ENCODE peak calls at places on chromosome 10, in five cellular contexts. One of them, this sample, is unnamed.

GRCh38 chr10:124641282-124642075 is 102.7 kb downstream of the FAM53B start:
- DNase-seq in Calu3: no peak
- DNase-seq in dorsolateral prefrontal cortex: no peak
- DNase-seq in coronary artery: no peak
- DNase-seq in adrenal gland: no peak
- DNase-seq in this sample: no peak

GRCh38 chr10:89346264-89346971 is 18.6 kb downstream of the IFIT3 start:
- DNase-seq in Calu3: no peak
- DNase-seq in dorsolateral prefrontal cortex: no peak
- DNase-seq in coronary artery: no peak
- DNase-seq in adrenal gland: no peak
- DNase-seq in this sample: no peak

GRCh38 chr10:102629661-102630614 is 14.3 kb upstream of the TRIM8 start:
- DNase-seq in Calu3: peak
- DNase-seq in dorsolateral prefrontal cortex: no peak
- DNase-seq in coronary artery: no peak
- DNase-seq in adrenal gland: no peak
- DNase-seq in this sample: no peak

GRCh38 chr10:123148414-123149161 is 652 bp downstream of the HMX2 start:
- DNase-seq in Calu3: no peak
- DNase-seq in dorsolateral prefrontal cortex: no peak
- DNase-seq in coronary artery: no peak
- DNase-seq in adrenal gland: no peak
- DNase-seq in this sample: no peak

GRCh38 chr10:75663947-75664664 is 232.7 kb downstream of the LRMDA start:
- DNase-seq in Calu3: no peak
- DNase-seq in dorsolateral prefrontal cortex: no peak
- DNase-seq in coronary artery: no peak
- DNase-seq in adrenal gland: no peak
- DNase-seq in this sample: no peak

GRCh38 chr10:46094931-46095755 is 49.1 kb upstream of the MSMB start:
- DNase-seq in Calu3: no peak
- DNase-seq in dorsolateral prefrontal cortex: no peak
- DNase-seq in coronary artery: peak
- DNase-seq in adrenal gland: no peak
- DNase-seq in this sample: peak

GRCh38 chr10:92027141-92027540 is 103.6 kb downstream of the BTAF1 start:
- DNase-seq in Calu3: no peak
- DNase-seq in dorsolateral prefrontal cortex: no peak
- DNase-seq in coronary artery: no peak
- DNase-seq in adrenal gland: no peak
- DNase-seq in this sample: no peak

GRCh38 chr10:100763043-100763747 is 17.8 kb downstream of the PAX2 start:
- DNase-seq in Calu3: no peak
- DNase-seq in dorsolateral prefrontal cortex: no peak
- DNase-seq in coronary artery: no peak
- DNase-seq in adrenal gland: no peak
- DNase-seq in this sample: no peak

GRCh38 chr10:73646598-73647041 is 5.3 kb upstream of the MYOZ1 start:
- DNase-seq in Calu3: no peak
- DNase-seq in dorsolateral prefrontal cortex: no peak
- DNase-seq in coronary artery: no peak
- DNase-seq in adrenal gland: no peak
- DNase-seq in this sample: no peak

GRCh38 chr10:50625663-50626062 is 1.9 kb upstream of the SGMS1 start:
- DNase-seq in Calu3: no peak
- DNase-seq in dorsolateral prefrontal cortex: no peak
- DNase-seq in coronary artery: no peak
- DNase-seq in adrenal gland: no peak
- DNase-seq in this sample: no peak

GRCh38 chr10:64507869-64508609 is 986.8 kb downstream of the REEP3 start:
- DNase-seq in Calu3: no peak
- DNase-seq in dorsolateral prefrontal cortex: no peak
- DNase-seq in coronary artery: no peak
- DNase-seq in adrenal gland: no peak
- DNase-seq in this sample: no peak

GRCh38 chr10:133100706-133101463 is 13.2 kb downstream of the ADGRA1 start:
- DNase-seq in Calu3: peak
- DNase-seq in dorsolateral prefrontal cortex: no peak
- DNase-seq in coronary artery: no peak
- DNase-seq in adrenal gland: peak
- DNase-seq in this sample: no peak

GRCh38 chr10:27360581-27361172 is 120.1 kb upstream of the ACBD5 start:
- DNase-seq in Calu3: peak
- DNase-seq in dorsolateral prefrontal cortex: peak
- DNase-seq in coronary artery: no peak
- DNase-seq in adrenal gland: peak
- DNase-seq in this sample: peak

GRCh38 chr10:33861833-33862232 is 527.4 kb upstream of the NRP1 start:
- DNase-seq in Calu3: no peak
- DNase-seq in dorsolateral prefrontal cortex: no peak
- DNase-seq in coronary artery: no peak
- DNase-seq in adrenal gland: no peak
- DNase-seq in this sample: no peak

GRCh38 chr10:115030483-115031200 is 62.5 kb upstream of the ATRNL1 start:
- DNase-seq in Calu3: no peak
- DNase-seq in dorsolateral prefrontal cortex: peak
- DNase-seq in coronary artery: no peak
- DNase-seq in adrenal gland: no peak
- DNase-seq in this sample: no peak

GRCh38 chr10:119725550-119726290 is at the start of gene INPP5F:
- DNase-seq in Calu3: peak
- DNase-seq in dorsolateral prefrontal cortex: peak
- DNase-seq in coronary artery: peak
- DNase-seq in adrenal gland: peak
- DNase-seq in this sample: peak

GRCh38 chr10:3093996-3094395 is 26.6 kb downstream of the PFKP start:
- DNase-seq in Calu3: no peak
- DNase-seq in dorsolateral prefrontal cortex: no peak
- DNase-seq in coronary artery: no peak
- DNase-seq in adrenal gland: no peak
- DNase-seq in this sample: no peak

GRCh38 chr10:47189802-47190201 is 110.2 kb upstream of the GDF10 start:
- DNase-seq in Calu3: no peak
- DNase-seq in dorsolateral prefrontal cortex: no peak
- DNase-seq in coronary artery: no peak
- DNase-seq in adrenal gland: no peak
- DNase-seq in this sample: no peak

GRCh38 chr10:68154211-68154497 is 44.9 kb downstream of the MYPN start:
- DNase-seq in Calu3: no peak
- DNase-seq in dorsolateral prefrontal cortex: peak
- DNase-seq in coronary artery: no peak
- DNase-seq in adrenal gland: peak
- DNase-seq in this sample: no peak

GRCh38 chr10:86391236-86391840 is 24.7 kb upstream of the GRID1 start:
- DNase-seq in Calu3: no peak
- DNase-seq in dorsolateral prefrontal cortex: no peak
- DNase-seq in coronary artery: no peak
- DNase-seq in adrenal gland: no peak
- DNase-seq in this sample: peak

GRCh38 chr10:92923416-92923815 is 75.1 kb downstream of the EXOC6 start:
- DNase-seq in Calu3: no peak
- DNase-seq in dorsolateral prefrontal cortex: no peak
- DNase-seq in coronary artery: no peak
- DNase-seq in adrenal gland: no peak
- DNase-seq in this sample: no peak

GRCh38 chr10:69958232-69958902 is 94.3 kb upstream of the MACROH2A2 start:
- DNase-seq in Calu3: peak
- DNase-seq in dorsolateral prefrontal cortex: no peak
- DNase-seq in coronary artery: no peak
- DNase-seq in adrenal gland: peak
- DNase-seq in this sample: no peak

GRCh38 chr10:38146579-38147333 is 52.6 kb downstream of the ZNF37A start:
- DNase-seq in Calu3: no peak
- DNase-seq in dorsolateral prefrontal cortex: no peak
- DNase-seq in coronary artery: no peak
- DNase-seq in adrenal gland: no peak
- DNase-seq in this sample: no peak

GRCh38 chr10:110437761-110438341 is 59.9 kb upstream of the DUSP5 start:
- DNase-seq in Calu3: no peak
- DNase-seq in dorsolateral prefrontal cortex: no peak
- DNase-seq in coronary artery: no peak
- DNase-seq in adrenal gland: no peak
- DNase-seq in this sample: no peak

GRCh38 chr10:80279146-80279545 is 10.3 kb downstream of the MAT1A start:
- DNase-seq in Calu3: no peak
- DNase-seq in dorsolateral prefrontal cortex: no peak
- DNase-seq in coronary artery: no peak
- DNase-seq in adrenal gland: no peak
- DNase-seq in this sample: peak

GRCh38 chr10:821322-821721 is 110.2 kb downstream of the LARP4B start:
- DNase-seq in Calu3: no peak
- DNase-seq in dorsolateral prefrontal cortex: no peak
- DNase-seq in coronary artery: no peak
- DNase-seq in adrenal gland: no peak
- DNase-seq in this sample: no peak

GRCh38 chr10:45809829-45810228 is 37.5 kb downstream of the AGAP4 start:
- DNase-seq in Calu3: no peak
- DNase-seq in dorsolateral prefrontal cortex: no peak
- DNase-seq in coronary artery: no peak
- DNase-seq in adrenal gland: no peak
- DNase-seq in this sample: no peak

GRCh38 chr10:19816420-19817250 is at the start of gene PLXDC2:
- DNase-seq in Calu3: no peak
- DNase-seq in dorsolateral prefrontal cortex: peak
- DNase-seq in coronary artery: peak
- DNase-seq in adrenal gland: peak
- DNase-seq in this sample: no peak

GRCh38 chr10:58712982-58713381 is 200.3 kb downstream of the BICC1 start:
- DNase-seq in Calu3: no peak
- DNase-seq in dorsolateral prefrontal cortex: no peak
- DNase-seq in coronary artery: no peak
- DNase-seq in adrenal gland: no peak
- DNase-seq in this sample: no peak
- TF ChIP-seq CTCF in Calu3: peak
- TF ChIP-seq CTCF in dorsolateral prefrontal cortex: no peak
- TF ChIP-seq CTCF in coronary artery: no peak
- TF ChIP-seq CTCF in adrenal gland: peak
- TF ChIP-seq CTCF in this sample: peak

DNA sequence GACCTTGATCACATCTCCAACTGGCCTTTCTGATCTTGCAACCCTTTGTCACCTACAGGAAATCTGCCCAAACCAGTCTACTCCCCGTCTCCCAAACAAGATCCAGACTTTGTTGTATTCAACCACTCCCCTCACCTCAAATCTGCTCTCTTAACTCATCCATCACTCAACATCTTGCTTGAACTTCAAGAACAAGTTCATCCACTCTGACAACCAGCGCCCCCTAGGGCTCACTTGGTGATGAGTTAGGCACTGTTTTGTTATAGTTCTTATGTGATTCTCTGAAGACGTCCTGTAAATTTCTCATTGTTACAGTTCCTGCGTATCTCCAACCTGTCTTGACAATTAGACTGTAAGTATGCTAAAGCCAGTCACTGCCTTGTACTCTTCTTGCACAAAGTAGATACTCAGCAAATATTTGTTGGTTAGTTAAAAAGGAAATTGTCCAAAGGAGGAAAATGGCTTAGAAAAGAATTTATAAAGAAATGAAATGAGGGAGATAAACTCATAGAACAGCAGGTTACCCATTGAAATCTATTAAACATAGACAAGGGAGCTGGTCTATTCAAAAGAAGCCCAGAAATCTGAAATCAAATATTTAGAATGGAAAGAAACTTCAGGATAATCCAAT is 5.3 kb downstream of the FRMD4A start:
- DNase-seq in Calu3: peak
- DNase-seq in dorsolateral prefrontal cortex: peak
- DNase-seq in coronary artery: no peak
- DNase-seq in adrenal gland: peak
- DNase-seq in this sample: no peak
- TF ChIP-seq CTCF in Calu3: peak
- TF ChIP-seq CTCF in dorsolateral prefrontal cortex: peak
- TF ChIP-seq CTCF in coronary artery: no peak
- TF ChIP-seq CTCF in adrenal gland: peak
- TF ChIP-seq CTCF in this sample: peak

DNA sequence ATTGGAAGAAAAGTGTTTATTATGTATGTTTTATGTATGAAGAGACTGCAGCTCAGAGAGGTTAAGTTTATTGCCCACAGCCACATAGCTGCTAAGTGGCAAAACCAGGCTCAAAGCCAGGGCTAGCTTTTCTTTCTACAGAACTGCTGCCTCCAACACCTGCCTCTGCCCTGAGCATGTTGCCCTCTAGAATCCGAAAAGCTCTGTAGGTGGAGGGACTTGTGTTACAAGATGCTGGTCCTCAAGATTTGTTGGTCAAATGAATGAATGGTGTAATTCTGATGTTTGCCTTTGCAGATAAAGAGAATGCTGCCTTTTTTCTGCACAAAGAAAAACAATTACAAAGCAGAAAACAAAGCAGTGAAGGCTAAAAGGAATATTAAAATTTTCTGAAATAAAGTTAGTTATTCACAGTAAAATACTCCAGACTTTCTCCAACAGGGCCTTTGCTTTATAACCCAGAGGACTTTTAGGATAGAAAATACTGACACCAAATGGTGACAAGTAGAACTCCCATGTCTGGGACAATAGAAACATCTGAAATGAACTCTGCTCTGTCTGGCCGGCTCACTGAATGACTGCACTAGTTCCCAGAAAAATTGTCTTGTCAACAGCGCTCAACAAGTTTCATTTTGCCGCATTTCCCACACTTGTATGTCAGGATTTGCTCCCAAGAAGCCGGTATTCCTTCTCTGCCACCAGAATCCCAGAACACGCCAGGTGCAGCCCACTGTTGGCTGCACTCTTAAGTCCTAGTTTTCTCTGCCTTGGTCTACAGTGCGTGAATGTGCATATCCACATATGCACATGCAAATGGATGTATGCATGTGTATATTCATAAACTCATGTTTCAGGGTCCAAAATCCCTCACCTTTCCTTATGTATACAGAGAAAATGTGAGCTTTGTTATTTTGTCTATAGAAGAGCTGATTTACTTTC is 11.0 kb upstream of the DNTT start:
- DNase-seq in Calu3: no peak
- DNase-seq in dorsolateral prefrontal cortex: no peak
- DNase-seq in coronary artery: no peak
- DNase-seq in adrenal gland: peak
- DNase-seq in this sample: no peak
- TF ChIP-seq CTCF in Calu3: peak
- TF ChIP-seq CTCF in dorsolateral prefrontal cortex: peak
- TF ChIP-seq CTCF in coronary artery: peak
- TF ChIP-seq CTCF in adrenal gland: peak
- TF ChIP-seq CTCF in this sample: peak

GRCh38 chr10:72567884-72568283 is 58.0 kb downstream of the MICU1 start:
- DNase-seq in Calu3: peak
- DNase-seq in dorsolateral prefrontal cortex: no peak
- DNase-seq in coronary artery: no peak
- DNase-seq in adrenal gland: no peak
- DNase-seq in this sample: no peak
- TF ChIP-seq CTCF in Calu3: no peak
- TF ChIP-seq CTCF in dorsolateral prefrontal cortex: peak
- TF ChIP-seq CTCF in coronary artery: no peak
- TF ChIP-seq CTCF in adrenal gland: peak
- TF ChIP-seq CTCF in this sample: peak

GRCh38 chr10:15658099-15658702 is 61.5 kb downstream of the ITGA8 start:
- DNase-seq in Calu3: no peak
- DNase-seq in dorsolateral prefrontal cortex: no peak
- DNase-seq in coronary artery: no peak
- DNase-seq in adrenal gland: no peak
- DNase-seq in this sample: no peak

GRCh38 chr10:15660990-15661389 is 58.7 kb downstream of the ITGA8 start:
- DNase-seq in Calu3: no peak
- DNase-seq in dorsolateral prefrontal cortex: no peak
- DNase-seq in coronary artery: no peak
- DNase-seq in adrenal gland: no peak
- DNase-seq in this sample: no peak

GRCh38 chr10:15661574-15661973 is 58.1 kb downstream of the ITGA8 start:
- DNase-seq in Calu3: no peak
- DNase-seq in dorsolateral prefrontal cortex: no peak
- DNase-seq in coronary artery: no peak
- DNase-seq in adrenal gland: no peak
- DNase-seq in this sample: no peak
- TF ChIP-seq CTCF in Calu3: no peak
- TF ChIP-seq CTCF in dorsolateral prefrontal cortex: no peak
- TF ChIP-seq CTCF in coronary artery: no peak
- TF ChIP-seq CTCF in adrenal gland: no peak
- TF ChIP-seq CTCF in this sample: no peak